ENCODE peak calls at places on chromosomes 2 and 18, in six cellular contexts. R, Q, A, T, J and N are unnamed samples.

GRCh38 chr2:55150834-55151233 is 81.3 kb downstream of the CLHC1 start:
- DNase-seq in Q (no peak), J (no peak), R (no peak), T (no peak), A (no peak), N (no peak)

GRCh38 chr2:189217546-189217945 is 38.0 kb upstream of the COL5A2 start:
- DNase-seq in J (no peak), A (no peak), R (peak), Q (no peak), T (peak), N (no peak)

GRCh38 chr18:5600376-5601071 is 56.7 kb upstream of the EPB41L3 start:
- DNase-seq in T (no peak), A (no peak), Q (no peak), J (no peak), R (no peak), N (no peak)

GRCh38 chr2:207163053-207163814 is 2.5 kb downstream of the KLF7 start:
- DNase-seq in Q (no peak), A (no peak), T (no peak), R (no peak), J (no peak), N (peak)

GRCh38 chr2:59413751-59414570 is 1139.5 kb downstream of the BCL11A start:
- DNase-seq in J (no peak), R (no peak), A (no peak), Q (no peak), T (no peak), N (no peak)

GRCh38 chr2:216229488-216229887 is 120.3 kb downstream of the XRCC5 start:
- DNase-seq in R (no peak), A (no peak), Q (no peak), J (no peak), T (no peak), N (no peak)

GRCh38 chr2:111534816-111535803 is 348.9 kb downstream of the ANAPC1 start:
- DNase-seq in A (no peak), Q (no peak), R (no peak), T (no peak), J (no peak), N (no peak)

GRCh38 chr18:11850821-11851155 is 425 bp upstream of the CHMP1B start:
- DNase-seq in J (no peak), T (no peak), R (no peak), A (no peak), Q (no peak), N (no peak)

GRCh38 chr2:152611458-152612231 is 105.6 kb downstream of the PRPF40A start:
- DNase-seq in A (no peak), J (no peak), T (no peak), Q (no peak), R (no peak), N (no peak)

GRCh38 chr2:10135296-10136089 is 13.0 kb downstream of the RRM2 start:
- DNase-seq in T (no peak), R (no peak), J (no peak), Q (peak), A (no peak), N (no peak)

GRCh38 chr2:37919631-37920032 is 5.5 kb upstream of the RMDN2 start:
- DNase-seq in J (no peak), T (no peak), Q (peak), R (no peak), A (no peak), N (no peak)

GRCh38 chr2:71901466-71901865 is 246.2 kb downstream of the CYP26B1 start:
- DNase-seq in Q (no peak), R (no peak), A (no peak), J (no peak), T (no peak), N (no peak)

GRCh38 chr2:183232161-183232865 is 108.1 kb downstream of the NUP35 start:
- DNase-seq in R (no peak), A (no peak), T (no peak), Q (no peak), J (no peak), N (no peak)

GRCh38 chr2:220198911-220199310 is 571.5 kb downstream of the SLC4A3 start:
- DNase-seq in A (no peak), Q (no peak), T (no peak), J (no peak), R (no peak), N (no peak)

GRCh38 chr18:28690836-28691835 is 514.2 kb upstream of the CDH2 start:
- DNase-seq in T (no peak), R (no peak), Q (no peak), J (no peak), A (no peak), N (no peak)

GRCh38 chr2:216714412-216714775 is 19.0 kb upstream of the IGFBP5 start:
- DNase-seq in A (no peak), R (no peak), Q (no peak), T (no peak), J (no peak), N (no peak)

GRCh38 chr2:133674433-133675331 is 106.4 kb upstream of the NCKAP5 start:
- DNase-seq in T (peak), R (peak), Q (peak), J (peak), A (no peak), N (no peak)

GRCh38 chr2:239731422-239731821 is 293.7 kb downstream of the NDUFA10 start:
- DNase-seq in J (no peak), A (no peak), R (no peak), T (no peak), Q (no peak), N (no peak)

GRCh38 chr2:143955416-143956075 is 564.4 kb downstream of the ZEB2 start:
- DNase-seq in R (no peak), A (no peak), J (no peak), Q (no peak), T (no peak), N (no peak)

GRCh38 chr2:84924173-84925106 is 19.0 kb downstream of the TMSB10 start:
- DNase-seq in Q (no peak), R (peak), J (no peak), A (no peak), T (peak), N (peak)

GRCh38 chr2:567865-568638 is 109.2 kb downstream of the TMEM18 start:
- DNase-seq in Q (no peak), R (no peak), A (no peak), J (peak), T (no peak), N (no peak)

GRCh38 chr2:72827999-72828646 is 2.3 kb upstream of the EXOC6B start:
- DNase-seq in T (no peak), R (no peak), A (no peak), J (no peak), Q (no peak), N (no peak)

GRCh38 chr2:206127656-206128055 is 31.6 kb downstream of the NDUFS1 start:
- DNase-seq in A (no peak), T (no peak), R (no peak), Q (no peak), J (no peak), N (peak)

GRCh38 chr2:191174539-191174938 is 23.7 kb upstream of the STAT4 start:
- DNase-seq in Q (no peak), R (no peak), A (no peak), T (no peak), J (no peak), N (no peak)

GRCh38 chr2:99851091-99851490 is 291.3 kb downstream of the AFF3 start:
- DNase-seq in A (no peak), Q (no peak), R (no peak), T (no peak), J (no peak), N (no peak)

GRCh38 chr18:50306944-50307343 is 19.5 kb upstream of the CXXC1 start:
- DNase-seq in A (no peak), T (no peak), R (no peak), Q (no peak), J (no peak), N (no peak)

GRCh38 chr2:135226961-135227360 is 174.9 kb downstream of the RAB3GAP1 start:
- DNase-seq in J (no peak), A (no peak), R (no peak), Q (no peak), T (no peak), N (no peak)

GRCh38 chr18:6341303-6341702 is 73.4 kb downstream of the L3MBTL4 start:
- DNase-seq in Q (no peak), R (no peak), T (no peak), J (no peak), A (no peak), N (no peak)

GRCh38 chr2:162086904-162087303 is 12.9 kb upstream of the DPP4 start:
- DNase-seq in T (no peak), R (no peak), Q (no peak), J (no peak), A (no peak), N (no peak)

GRCh38 chr2:234146087-234146826 is 95.8 kb downstream of the SPP2 start:
- DNase-seq in J (no peak), R (no peak), Q (no peak), A (no peak), T (no peak), N (no peak)
- TF ChIP-seq CTCF in J (no peak), R (no peak), Q (no peak), A (no peak), T (no peak), N (no peak)

DNA sequence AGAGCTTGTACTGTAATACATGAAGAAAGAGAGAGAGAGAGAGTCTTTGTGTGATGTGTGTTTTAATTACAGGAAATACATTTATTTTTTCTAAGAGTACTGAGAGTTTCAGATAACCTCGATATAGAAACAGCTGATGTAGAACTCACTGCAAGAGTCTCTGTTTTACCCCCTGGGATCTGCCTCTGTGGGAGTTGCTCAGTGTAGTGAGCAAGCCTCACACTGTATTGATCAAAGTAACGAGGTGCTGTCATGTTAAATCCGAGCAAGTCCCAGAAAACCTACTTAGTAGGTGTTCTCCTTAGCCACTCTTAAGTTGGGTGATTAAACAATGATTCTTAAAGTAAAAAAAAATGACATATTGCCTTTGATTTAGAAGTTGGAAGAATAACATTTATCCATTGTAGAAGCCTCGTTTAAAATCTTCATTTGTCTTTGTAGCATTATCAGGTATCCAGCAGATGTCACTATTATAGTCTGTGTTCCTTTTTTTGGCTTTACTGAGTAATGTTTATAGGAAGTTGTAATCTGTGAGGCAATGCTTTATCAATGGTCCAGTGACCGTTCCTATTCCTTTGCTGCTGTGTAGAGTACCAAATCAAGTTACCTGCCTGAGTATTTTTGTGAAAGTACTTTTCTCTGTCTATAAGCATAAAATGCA is 219.0 kb downstream of the MYO3B start:
- DNase-seq in J (no peak), Q (no peak), R (no peak), A (no peak), T (no peak), N (no peak)
- TF ChIP-seq CTCF in J (no peak), Q (no peak), R (no peak), A (peak), T (no peak), N (no peak)

GRCh38 chr2:41963661-41964525 is 83.9 kb upstream of the PKDCC start:
- DNase-seq in Q (peak), T (peak), R (peak), A (peak), J (peak), N (no peak)
- TF ChIP-seq CTCF in Q (no peak), T (no peak), R (no peak), A (no peak), J (no peak), N (no peak)

DNA sequence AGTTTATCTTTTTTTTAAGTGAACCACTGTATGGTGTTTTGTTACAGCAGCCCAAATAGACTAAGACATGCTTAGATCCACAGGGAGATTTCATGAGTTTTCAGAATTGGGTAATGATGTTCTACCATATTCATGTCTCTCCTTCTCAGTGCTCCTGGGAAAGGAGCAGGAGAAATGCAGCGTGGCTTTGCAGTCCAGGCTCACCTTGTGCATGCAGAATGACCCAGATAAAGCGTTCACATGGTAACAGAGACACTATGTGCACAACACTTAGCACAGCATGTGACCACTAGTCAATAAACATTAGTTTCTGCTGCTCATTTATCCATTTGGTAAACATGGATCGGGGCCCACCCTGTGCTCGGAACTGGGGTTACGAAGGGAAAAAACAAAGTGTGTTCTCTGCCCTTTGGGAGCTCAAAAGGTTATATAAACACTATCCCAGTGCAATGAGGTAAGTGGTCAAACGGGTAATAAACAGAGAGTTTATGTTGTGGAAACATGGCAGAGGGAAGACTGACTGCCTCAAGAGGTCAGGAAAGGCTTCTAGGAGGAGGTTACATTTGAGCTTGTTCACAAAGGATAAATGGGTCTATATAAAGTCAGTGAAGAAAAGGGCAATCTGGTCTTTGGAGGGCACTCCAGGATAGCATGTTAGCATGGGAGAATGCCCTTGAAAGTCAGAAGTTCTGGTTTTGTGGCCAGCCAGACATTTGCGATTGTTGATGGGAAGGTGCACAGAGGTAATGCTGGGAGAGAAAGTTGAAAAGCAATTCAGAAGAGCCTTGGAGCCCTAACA is 299.2 kb downstream of the TDRD15 start:
- DNase-seq in Q (no peak), A (no peak), R (no peak), J (no peak), T (no peak), N (no peak)
- TF ChIP-seq CTCF in Q (no peak), A (no peak), R (no peak), J (no peak), T (no peak), N (no peak)